ENCODE peak calls at places on chromosome 20, in eight cellular contexts. S is right lobe of liver, W is lung, O is B cell, X is heart left ventricle, Y is GM13977, C is cardiac fibroblast, M is astrocyte of the spinal cord. A is an unnamed sample.

GRCh38 chr20:21315138-21315537 is 12.0 kb downstream of the XRN2 start:
- DNase-seq in W (no peak), C (peak), X (no peak), S (no peak), Y (no peak), M (peak), O (no peak), A (peak)

GRCh38 chr20:50338479-50339195 is 148.0 kb downstream of the CEBPB start:
- DNase-seq in W (no peak), C (no peak), X (peak), Y (peak), O (peak), S (no peak), M (peak), A (no peak)

GRCh38 chr20:62519826-62520225 is 44.0 kb upstream of the GATA5 start:
- DNase-seq in W (no peak), S (no peak), M (no peak), C (no peak), Y (no peak), X (no peak), O (no peak), A (no peak)

GRCh38 chr20:50630578-50631263 is 60.6 kb downstream of the RIPOR3 start:
- DNase-seq in S (no peak), W (no peak), Y (no peak), M (no peak), O (no peak), X (no peak), C (no peak), A (no peak)

GRCh38 chr20:14865731-14866130 is 528.3 kb upstream of the FLRT3 start:
- DNase-seq in W (no peak), X (no peak), S (no peak), M (no peak), Y (no peak), O (no peak), C (no peak), A (no peak)

GRCh38 chr20:51387125-51387865 is 155.2 kb downstream of the NFATC2 start:
- DNase-seq in S (no peak), M (no peak), W (no peak), C (no peak), X (no peak), O (no peak), Y (no peak), A (no peak)

GRCh38 chr20:31808481-31808880 is 10.7 kb upstream of the MYLK2 start:
- DNase-seq in S (no peak), M (peak), X (no peak), Y (no peak), C (no peak), W (no peak), O (no peak), A (no peak)

GRCh38 chr20:13873814-13874213 is 89.0 kb downstream of the NDUFAF5 start:
- DNase-seq in Y (no peak), X (no peak), M (no peak), O (no peak), C (no peak), S (no peak), W (no peak), A (no peak)

GRCh38 chr20:1301031-1301529 is 27.9 kb downstream of the SDCBP2 start:
- DNase-seq in S (no peak), C (peak), X (peak), W (no peak), M (peak), O (no peak), Y (no peak), A (no peak)

DNA sequence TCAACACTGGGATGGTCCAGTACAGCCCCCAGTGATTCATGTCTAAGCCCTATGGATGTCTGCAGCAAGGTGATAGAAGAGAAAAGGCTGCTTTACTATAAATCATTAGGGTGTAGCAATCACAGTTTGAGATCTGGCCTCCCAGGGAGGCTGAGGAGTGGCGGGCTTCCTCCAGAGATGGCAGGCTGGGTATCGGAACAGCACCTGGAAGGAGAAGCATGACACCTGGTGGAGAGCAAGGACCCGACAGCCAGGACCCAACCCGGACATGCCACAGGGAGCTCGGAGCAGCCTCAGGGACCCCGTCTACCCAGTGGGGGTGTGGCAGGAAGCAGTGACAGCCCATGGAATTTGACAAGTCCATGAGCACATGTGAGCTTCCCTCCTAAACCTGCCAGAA is 114.8 kb upstream of the CD93 start:
- DNase-seq in W (peak), C (peak), Y (peak), M (peak), S (no peak), X (peak), O (no peak), A (no peak)
- TF ChIP-seq CTCF in W (no peak), C (peak), Y (peak), M (peak), S (no peak), X (peak), O (no peak), A (peak)

GRCh38 chr20:10647909-10648308 is 25.9 kb downstream of the JAG1 start:
- DNase-seq in W (no peak), X (no peak), S (no peak), M (no peak), O (no peak), Y (no peak), C (no peak), A (no peak)

GRCh38 chr20:10648651-10649050 is 25.1 kb downstream of the JAG1 start:
- DNase-seq in W (no peak), S (no peak), Y (no peak), C (peak), O (no peak), X (no peak), M (peak), A (peak)

GRCh38 chr20:10646006-10646405 is 27.8 kb downstream of the JAG1 start:
- DNase-seq in Y (no peak), W (no peak), X (no peak), O (no peak), S (no peak), M (no peak), C (no peak), A (no peak)

GRCh38 chr20:10646886-10647420 is 26.8 kb downstream of the JAG1 start:
- DNase-seq in C (no peak), Y (no peak), M (no peak), O (no peak), W (no peak), X (no peak), S (no peak), A (no peak)

GRCh38 chr20:10647471-10647870 is 26.3 kb downstream of the JAG1 start:
- DNase-seq in C (no peak), W (no peak), Y (no peak), X (no peak), O (no peak), M (no peak), S (no peak), A (no peak)
- TF ChIP-seq CTCF in C (peak), W (no peak), Y (peak), X (no peak), O (no peak), M (peak), S (peak), A (peak)

GRCh38 chr20:10961651-10962288 is 288.0 kb upstream of the JAG1 start:
- DNase-seq in M (peak), W (no peak), O (no peak), C (peak), Y (no peak), X (no peak), S (no peak), A (no peak)
- TF ChIP-seq CTCF in M (no peak), W (no peak), O (no peak), C (no peak), Y (no peak), X (no peak), S (no peak), A (no peak)

DNA sequence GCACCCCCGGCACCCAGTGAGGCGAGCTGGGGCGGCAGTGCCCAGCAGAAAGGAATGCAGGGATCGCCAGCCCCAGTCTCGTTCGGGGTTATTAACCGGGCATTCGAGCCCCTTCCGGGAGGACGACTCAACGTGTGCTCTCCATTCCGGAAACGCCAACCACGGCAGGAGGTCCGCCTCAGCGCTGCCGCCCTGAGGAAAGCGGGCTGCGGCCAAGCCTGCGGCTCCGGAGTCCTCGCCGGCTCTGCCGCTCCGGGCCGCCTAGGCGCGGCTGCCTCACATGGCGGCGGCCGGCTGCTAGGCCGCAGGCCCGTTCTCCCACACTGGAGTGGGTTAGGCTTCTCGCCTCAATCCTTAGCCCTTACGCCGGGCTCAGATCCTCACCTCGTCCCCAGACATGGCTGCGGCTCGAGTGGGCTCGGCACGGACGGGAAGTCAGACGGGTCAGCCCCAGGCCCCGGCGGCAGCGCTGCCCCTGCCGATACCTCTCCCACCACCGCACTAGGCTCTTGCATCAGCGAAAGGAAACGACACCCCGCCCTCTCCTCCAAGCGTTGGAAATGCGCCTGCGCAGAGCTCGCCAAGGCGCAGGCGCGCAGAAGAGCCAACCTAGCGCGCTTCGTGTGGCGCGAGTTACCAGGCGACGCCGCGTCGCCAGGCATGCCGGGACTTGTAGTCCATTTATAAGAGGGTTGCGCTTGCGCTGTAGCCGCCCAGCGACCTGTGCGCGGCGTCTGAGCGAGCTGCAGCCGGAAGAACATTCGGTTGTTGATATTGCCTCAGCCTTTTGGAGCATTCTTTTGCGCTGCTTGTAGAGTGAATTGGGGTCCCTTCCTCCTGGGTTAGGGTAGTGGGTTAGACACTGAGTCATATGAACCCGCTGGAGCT is at the start of gene EIF2S2:
- DNase-seq in C (peak), M (peak), X (peak), W (peak), Y (peak), O (peak), S (peak), A (peak)
- TF ChIP-seq CTCF in C (no peak), M (no peak), X (no peak), W (no peak), Y (no peak), O (no peak), S (no peak), A (no peak)

GRCh38 chr20:19964289-19965263 is 52.6 kb upstream of the NAA20 start:
- DNase-seq in O (no peak), M (peak), X (peak), Y (no peak), W (peak), S (peak), C (peak), A (peak)

GRCh38 chr20:19968488-19969073 is 48.6 kb upstream of the NAA20 start:
- DNase-seq in X (no peak), O (no peak), W (no peak), C (no peak), Y (no peak), S (no peak), M (no peak), A (no peak)

GRCh38 chr20:19967441-19967840 is 49.7 kb upstream of the NAA20 start:
- DNase-seq in C (no peak), Y (no peak), M (no peak), W (no peak), S (no peak), X (no peak), O (no peak), A (no peak)

GRCh38 chr20:19969106-19969505 is 48.1 kb upstream of the NAA20 start:
- DNase-seq in W (no peak), X (peak), S (no peak), Y (no peak), O (no peak), C (peak), M (no peak), A (no peak)

GRCh38 chr20:19966840-19967239 is 50.3 kb upstream of the NAA20 start:
- DNase-seq in W (no peak), X (no peak), M (no peak), C (no peak), O (no peak), Y (no peak), S (peak), A (no peak)
- TF ChIP-seq CTCF in W (no peak), X (no peak), M (no peak), C (no peak), O (no peak), Y (no peak), S (no peak), A (no peak)

DNA sequence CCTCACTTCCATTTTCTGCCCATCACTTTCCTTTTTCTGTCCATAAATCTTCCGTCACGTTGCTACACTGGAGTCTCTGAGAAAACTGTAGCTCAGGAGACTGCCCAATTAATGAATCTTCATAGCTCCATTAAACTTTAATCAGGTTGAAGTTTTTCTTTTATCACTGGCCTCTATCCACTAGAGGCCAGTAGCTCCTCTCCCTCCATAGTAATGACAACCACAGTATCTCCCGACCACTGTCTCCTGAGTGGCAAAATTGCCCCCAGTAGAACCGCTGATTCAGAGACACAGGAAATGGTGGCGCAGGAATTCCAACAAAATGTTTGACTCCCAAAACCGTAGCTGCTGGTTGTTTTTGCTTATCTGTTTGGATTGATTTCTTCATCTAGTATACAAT is 18.4 kb upstream of the DOK5 start:
- DNase-seq in Y (no peak), W (no peak), S (no peak), M (no peak), O (no peak), C (no peak), X (no peak), A (no peak)
- TF ChIP-seq CTCF in Y (no peak), W (no peak), S (no peak), M (no peak), O (no peak), C (no peak), X (no peak), A (no peak)

DNA sequence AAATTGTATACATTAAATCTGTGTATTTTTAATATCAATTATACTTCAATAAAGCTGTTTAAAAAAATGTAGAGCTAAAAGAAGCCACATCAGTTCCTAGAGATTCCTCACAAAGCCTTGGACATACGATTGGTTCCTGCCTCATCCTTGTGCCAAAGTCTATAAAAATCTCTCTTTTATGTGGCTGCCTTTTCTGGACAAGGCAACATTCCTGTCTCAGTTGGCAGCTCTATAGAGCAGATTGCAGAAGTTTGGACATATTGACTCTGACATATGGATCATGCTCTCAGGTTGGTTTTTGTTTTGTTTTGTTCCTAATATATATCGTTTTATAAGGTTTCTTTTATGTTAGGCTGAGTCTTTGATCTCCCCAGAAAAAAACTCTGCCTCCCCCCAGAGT is 148.9 kb downstream of the MAFB start:
- DNase-seq in X (no peak), W (no peak), M (no peak), Y (no peak), O (no peak), S (no peak), C (no peak), A (no peak)
- TF ChIP-seq CTCF in X (no peak), W (no peak), M (no peak), Y (no peak), O (no peak), S (no peak), C (no peak), A (no peak)

GRCh38 chr20:43432498-43432897 is 25.2 kb upstream of the SRSF6 start:
- DNase-seq in C (no peak), Y (no peak), W (no peak), O (no peak), X (no peak), S (no peak), M (no peak), A (no peak)
- TF ChIP-seq CTCF in C (no peak), Y (peak), W (no peak), O (no peak), X (no peak), S (no peak), M (no peak), A (no peak)

A was measured in AG09319.